ENCODE peak calls at places on chromosomes 12 and 14, in ten cellular contexts. S is spleen; P is G401; V is H7; K is NCI-H1048; I is LoVo; R is cardiac fibroblast; T is HAP-1; F is A673; H is stimulated activated CD4-positive, alpha-beta T cell treated with anti-CD3 and anti-CD28 coated beads, Interleukin-15, amount 100 ng/mL, for 24 hours. E is an unnamed sample.

GRCh38 chr14:99704037-99704436 is 19.9 kb downstream of the CYP46A1 start:
- DNase-seq in P (no peak), S (no peak), H (no peak), K (no peak), I (no peak), T (no peak), F (no peak), V (no peak), R (no peak), E (no peak)

GRCh38 chr14:80037349-80037748 is 174.0 kb downstream of the DIO2 start:
- DNase-seq in V (no peak), K (no peak), I (no peak), T (no peak), P (no peak), H (no peak), S (no peak), F (no peak), R (no peak), E (no peak)

GRCh38 chr12:2958432-2959193 is 584 bp upstream of the TEAD4 start:
- DNase-seq in F (peak), H (peak), P (peak), T (peak), I (peak), K (peak), V (no peak), S (peak), R (peak), E (no peak)

GRCh38 chr12:58529114-58529665 is 391.1 kb downstream of the LRIG3 start:
- DNase-seq in F (peak), H (no peak), I (no peak), R (peak), V (no peak), S (no peak), P (no peak), K (no peak), T (no peak), E (no peak)

GRCh38 chr12:59660921-59661597 is 65.2 kb downstream of the SLC16A7 start:
- DNase-seq in P (no peak), I (no peak), F (no peak), S (no peak), V (no peak), T (no peak), H (no peak), R (no peak), K (no peak), E (no peak)

GRCh38 chr14:105485720-105486332 is 860 bp upstream of the CRIP1 start:
- DNase-seq in H (peak), I (no peak), F (peak), R (no peak), V (peak), P (no peak), T (peak), K (no peak), S (no peak), E (no peak)

GRCh38 chr14:93036652-93037341 is 78.9 kb downstream of the ITPK1 start:
- DNase-seq in K (no peak), I (no peak), V (no peak), R (peak), T (no peak), H (no peak), F (no peak), P (no peak), S (peak), E (no peak)

GRCh38 chr14:90388437-90388836 is 8.4 kb upstream of the CALM1 start:
- DNase-seq in F (peak), I (peak), T (no peak), S (no peak), K (no peak), H (peak), R (peak), V (peak), P (no peak), E (no peak)

GRCh38 chr14:64729386-64730060 is 25.3 kb downstream of the PLEKHG3 start:
- DNase-seq in V (no peak), I (no peak), T (no peak), P (no peak), R (no peak), H (no peak), S (peak), K (no peak), F (no peak), E (no peak)

GRCh38 chr12:52243264-52243773 is 10.3 kb downstream of the KRT7 start:
- DNase-seq in T (no peak), P (no peak), K (no peak), F (no peak), H (no peak), I (peak), R (no peak), V (no peak), S (peak), E (no peak)

GRCh38 chr12:77772606-77773298 is 57.9 kb upstream of the NAV3 start:
- DNase-seq in P (no peak), S (no peak), R (no peak), T (no peak), F (no peak), V (no peak), H (no peak), K (no peak), I (no peak), E (no peak)

GRCh38 chr12:111412007-111412829 is 6.5 kb downstream of the SH2B3 start:
- DNase-seq in F (peak), S (no peak), P (no peak), I (no peak), V (peak), R (no peak), T (no peak), H (no peak), K (no peak), E (peak)

GRCh38 chr14:76282581-76282980 is 93.4 kb upstream of the ESRRB start:
- DNase-seq in T (no peak), V (no peak), H (no peak), S (no peak), I (no peak), F (no peak), R (no peak), P (no peak), K (no peak), E (no peak)

GRCh38 chr14:91063119-91063518 is 2.7 kb upstream of the RPS6KA5 start:
- DNase-seq in S (no peak), P (no peak), K (no peak), V (no peak), I (no peak), H (peak), R (peak), F (no peak), T (no peak), E (no peak)

GRCh38 chr12:128339121-128339520 is 72.2 kb downstream of the TMEM132C start:
- DNase-seq in R (no peak), K (no peak), H (no peak), I (no peak), P (no peak), V (peak), F (no peak), T (no peak), S (no peak), E (no peak)

GRCh38 chr12:118061011-118061875 is at the start of gene WSB2:
- DNase-seq in S (peak), P (peak), V (peak), R (peak), H (peak), I (peak), T (no peak), K (no peak), F (peak), E (no peak)

GRCh38 chr12:44876554-44877275 is 600 bp upstream of the NELL2 start:
- DNase-seq in I (no peak), F (peak), V (peak), H (peak), S (peak), R (peak), K (no peak), T (peak), P (peak), E (no peak)

GRCh38 chr14:92263681-92264080 is 59.3 kb upstream of the SLC24A4 start:
- DNase-seq in F (no peak), T (no peak), R (no peak), I (no peak), V (no peak), S (no peak), K (no peak), P (no peak), H (no peak), E (no peak)

GRCh38 chr14:61326847-61327246 is 5.5 kb downstream of the PRKCH start:
- DNase-seq in H (no peak), K (no peak), V (peak), I (no peak), P (no peak), S (peak), F (peak), T (no peak), R (peak), E (no peak)

GRCh38 chr14:33280646-33281045 is 342.0 kb downstream of the NPAS3 start:
- DNase-seq in I (no peak), K (no peak), T (no peak), S (no peak), P (no peak), R (peak), F (peak), H (no peak), V (no peak), E (no peak)

GRCh38 chr12:123905319-123905925 is 67.2 kb downstream of the CCDC92 start:
- DNase-seq in T (peak), P (peak), I (peak), H (peak), R (peak), V (peak), S (no peak), F (peak), K (peak), E (peak)

GRCh38 chr14:103333754-103334643 is at the start of gene EIF5:
- DNase-seq in P (peak), I (peak), S (peak), F (peak), R (peak), T (peak), K (peak), V (peak), H (peak), E (peak)

GRCh38 chr12:109432842-109433304 is 44.2 kb downstream of the KCTD10 start:
- DNase-seq in I (peak), S (peak), V (peak), P (peak), H (peak), T (peak), R (peak), F (peak), K (peak), E (peak)

GRCh38 chr12:101891462-101891971 is 14.1 kb downstream of the DRAM1 start:
- DNase-seq in T (no peak), F (peak), R (peak), I (no peak), V (no peak), H (no peak), S (no peak), K (no peak), P (no peak), E (no peak)

GRCh38 chr14:49497725-49498348 is 88.3 kb downstream of the RPS29 start:
- DNase-seq in T (peak), R (peak), H (no peak), K (peak), V (peak), S (no peak), P (peak), F (peak), I (peak), E (peak)